ENCODE peak calls at places on chromosome 5, in seven cellular contexts. G, U, P, K, E, Q and J are unnamed samples.

GRCh38 chr5:154546719-154547118 is 68.7 kb upstream of the HAND1 start:
- DNase-seq in G (no peak), U (no peak), P (peak), K (no peak), E (no peak), Q (no peak), J (no peak)

GRCh38 chr5:96567188-96567587 is 95.0 kb upstream of the CAST start:
- DNase-seq in G (no peak), U (no peak), P (no peak), K (no peak), E (no peak), Q (no peak), J (no peak)

GRCh38 chr5:39415186-39415585 is 9.6 kb downstream of the DAB2 start:
- DNase-seq in G (no peak), U (no peak), P (no peak), K (no peak), E (no peak), Q (no peak), J (no peak)

GRCh38 chr5:76980518-76981144 is 27.8 kb downstream of the CRHBP start:
- DNase-seq in G (no peak), U (no peak), P (no peak), K (no peak), E (no peak), Q (no peak), J (no peak)

GRCh38 chr5:159444441-159445082 is 114.3 kb upstream of the IL12B start:
- DNase-seq in G (peak), U (peak), P (peak), K (no peak), E (peak), Q (no peak), J (peak)

GRCh38 chr5:82287625-82288024 is 9.5 kb upstream of the RPS23 start:
- DNase-seq in G (no peak), U (no peak), P (no peak), K (no peak), E (no peak), Q (no peak), J (no peak)

GRCh38 chr5:140101179-140101578 is 12.7 kb upstream of the PURA start:
- DNase-seq in G (no peak), U (no peak), P (no peak), K (no peak), E (no peak), Q (no peak), J (no peak)

GRCh38 chr5:110063640-110064592 is 374.2 kb downstream of the MAN2A1 start:
- DNase-seq in G (no peak), U (no peak), P (no peak), K (no peak), E (no peak), Q (no peak), J (no peak)

GRCh38 chr5:102561894-102562760 is 63.3 kb upstream of the SLCO6A1 start:
- DNase-seq in G (peak), U (no peak), P (no peak), K (peak), E (peak), Q (no peak), J (peak)

GRCh38 chr5:42811591-42812392 is at the start of gene SELENOP:
- DNase-seq in G (peak), U (peak), P (no peak), K (no peak), E (peak), Q (peak), J (peak)

GRCh38 chr5:57179262-57179960 is 5.6 kb downstream of the GPBP1 start:
- DNase-seq in G (no peak), U (no peak), P (no peak), K (no peak), E (peak), Q (no peak), J (no peak)

GRCh38 chr5:15757103-15757502 is 257.1 kb downstream of the FBXL7 start:
- DNase-seq in G (no peak), U (no peak), P (no peak), K (no peak), E (no peak), Q (no peak), J (no peak)

GRCh38 chr5:150181035-150181434 is 8.8 kb upstream of the SLC6A7 start:
- DNase-seq in G (no peak), U (no peak), P (no peak), K (no peak), E (no peak), Q (no peak), J (no peak)

GRCh38 chr5:81389015-81389414 is 4.9 kb downstream of the ACOT12 start:
- DNase-seq in G (no peak), U (no peak), P (no peak), K (no peak), E (no peak), Q (no peak), J (no peak)

GRCh38 chr5:169171495-169171894 is 129.4 kb downstream of the SLIT3 start:
- DNase-seq in G (no peak), U (no peak), P (no peak), K (no peak), E (no peak), Q (no peak), J (no peak)

GRCh38 chr5:1050449-1051365 is 42.1 kb downstream of the NKD2 start:
- DNase-seq in G (no peak), U (no peak), P (peak), K (no peak), E (no peak), Q (no peak), J (no peak)
- TF ChIP-seq SIN3A in G (no peak), U (no peak), P (no peak), K (no peak), E (no peak), Q (no peak), J (no peak)

DNA sequence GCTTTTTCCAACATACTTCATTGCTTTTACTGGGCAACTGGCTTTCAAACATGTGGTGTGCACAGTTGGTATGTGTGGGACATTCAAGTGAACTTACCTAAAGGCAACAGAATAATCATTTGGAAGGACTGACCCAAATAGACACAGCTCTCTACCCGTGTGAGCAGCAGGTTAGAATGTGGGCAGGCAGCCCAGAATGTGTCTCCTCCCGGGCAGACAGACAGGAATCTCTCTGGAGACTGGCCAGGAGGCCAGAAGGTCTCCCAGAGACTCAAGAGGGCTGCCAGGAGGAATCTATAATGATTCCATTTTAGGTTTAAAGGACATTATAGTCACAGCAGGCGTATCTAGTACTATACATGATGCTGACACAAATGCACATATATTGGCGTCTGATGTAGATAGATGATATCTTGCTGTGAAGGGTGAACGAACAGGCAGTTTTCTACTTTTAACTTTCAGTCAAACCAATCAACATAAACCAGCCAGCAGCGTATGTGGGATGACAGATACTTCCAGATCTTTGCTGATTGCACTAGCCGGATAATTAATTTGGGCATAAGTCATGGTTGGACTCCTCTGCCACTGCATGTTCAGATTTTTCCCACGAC is 297.4 kb upstream of the ZNF608 start:
- DNase-seq in G (peak), U (no peak), P (peak), K (no peak), E (no peak), Q (no peak), J (no peak)
- TF ChIP-seq SIN3A in G (no peak), U (no peak), P (no peak), K (no peak), E (no peak), Q (no peak), J (no peak)

DNA sequence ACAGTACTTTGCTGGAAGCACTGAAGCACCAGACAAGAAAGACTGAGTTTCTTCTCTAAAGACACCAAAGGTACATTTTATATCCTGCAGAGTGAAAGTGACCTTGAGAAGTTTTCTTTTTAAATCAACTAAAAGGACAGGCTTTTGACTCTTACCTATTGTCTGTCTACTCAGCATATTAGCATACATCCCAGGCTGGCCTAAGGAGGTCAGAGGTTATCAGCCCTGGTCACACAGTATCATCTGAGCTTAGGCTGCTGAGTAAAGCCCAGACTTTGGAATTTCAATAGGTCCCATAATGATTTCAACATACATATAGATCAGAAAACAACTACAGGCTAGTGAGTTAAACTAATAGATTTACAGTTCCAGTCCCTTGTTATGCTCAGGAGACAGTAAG is 10.1 kb upstream of the CDH9 start:
- DNase-seq in G (no peak), U (no peak), P (no peak), K (no peak), E (peak), Q (no peak), J (peak)
- TF ChIP-seq SIN3A in G (no peak), U (no peak), P (no peak), K (no peak), E (no peak), Q (no peak), J (no peak)

GRCh38 chr5:179153921-179154345 is 93.8 kb downstream of the ZNF354C start:
- DNase-seq in G (no peak), U (no peak), P (no peak), K (peak), E (no peak), Q (no peak), J (no peak)

GRCh38 chr5:179152941-179153340 is 92.8 kb downstream of the ZNF354C start:
- DNase-seq in G (no peak), U (no peak), P (no peak), K (no peak), E (no peak), Q (no peak), J (no peak)

GRCh38 chr5:179153341-179153901 is 93.2 kb downstream of the ZNF354C start:
- DNase-seq in G (no peak), U (no peak), P (no peak), K (no peak), E (no peak), Q (no peak), J (no peak)

GRCh38 chr5:179154346-179154990 is 94.3 kb downstream of the ZNF354C start:
- DNase-seq in G (no peak), U (no peak), P (no peak), K (peak), E (no peak), Q (no peak), J (no peak)

DNA sequence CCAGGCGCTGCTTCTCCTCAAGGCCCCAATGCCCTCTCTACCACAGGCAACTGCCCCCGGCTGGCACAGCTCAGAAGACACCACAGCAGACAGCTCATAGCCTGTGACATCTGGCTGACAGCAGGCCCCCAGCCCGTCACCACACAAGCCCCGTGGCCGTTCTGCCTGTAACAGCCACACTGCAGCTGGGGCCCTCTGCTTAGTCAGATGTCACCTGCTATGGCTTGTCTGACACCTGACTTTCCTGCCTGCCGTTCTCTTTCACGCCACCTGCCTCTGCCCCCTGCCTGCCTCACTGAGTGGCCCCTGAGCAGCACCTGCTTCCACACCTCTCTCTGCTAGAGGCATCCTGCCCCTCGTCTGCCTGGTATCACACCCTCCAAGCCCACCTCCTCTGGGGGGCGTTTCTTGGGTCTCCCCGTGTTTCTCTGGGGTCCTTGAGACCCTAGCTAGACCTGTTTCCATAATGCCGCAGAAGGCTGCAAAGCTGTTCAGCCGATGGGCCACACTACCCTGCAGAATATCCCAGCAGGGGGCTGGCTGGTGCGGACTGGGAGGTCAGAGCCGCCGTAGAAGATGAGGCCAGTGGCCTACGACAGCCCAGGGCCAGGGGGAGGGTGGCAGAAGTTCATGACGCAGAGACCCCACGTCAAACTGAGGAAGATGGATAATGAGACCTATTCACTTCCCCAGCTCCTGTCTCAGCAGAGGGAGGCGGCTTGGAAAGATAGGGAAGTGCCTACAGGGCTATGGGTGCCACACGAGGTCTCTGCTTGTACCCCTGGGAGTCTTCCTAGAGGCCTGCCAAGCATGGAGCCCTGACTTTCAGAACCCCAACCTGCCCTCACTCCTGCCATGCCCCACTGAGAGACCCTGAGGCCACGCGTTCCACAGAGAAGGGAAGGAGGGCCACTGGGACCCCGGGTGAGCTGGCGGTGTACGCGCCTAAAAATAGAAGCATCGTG is 95.1 kb downstream of the ZNF354C start:
- DNase-seq in G (no peak), U (no peak), P (peak), K (peak), E (no peak), Q (no peak), J (no peak)
- TF ChIP-seq SIN3A in G (no peak), U (no peak), P (no peak), K (no peak), E (no peak), Q (no peak), J (no peak)